ENCODE peak calls at places on chromosomes 3 and 15, in seven cellular contexts. One of them, this sample, is unnamed.

GRCh38 chr3:106542101-106542769 is 673.4 kb upstream of the CBLB start:
- DNase-seq in HCT116: no peak
- DNase-seq in SK-N-SH: no peak
- DNase-seq in K562: no peak
- DNase-seq in HepG2: no peak
- DNase-seq in H1: no peak
- DNase-seq in GM12878: no peak
- DNase-seq in this sample: no peak

GRCh38 chr3:185069023-185069422 is 83.8 kb downstream of the C3orf70 start:
- DNase-seq in HCT116: no peak
- DNase-seq in SK-N-SH: no peak
- DNase-seq in K562: no peak
- DNase-seq in HepG2: no peak
- DNase-seq in H1: peak
- DNase-seq in GM12878: no peak
- DNase-seq in this sample: no peak

GRCh38 chr15:29268706-29269484 is 727 bp downstream of the NSMCE3 start:
- DNase-seq in HCT116: no peak
- DNase-seq in SK-N-SH: peak
- DNase-seq in K562: peak
- DNase-seq in HepG2: no peak
- DNase-seq in H1: peak
- DNase-seq in GM12878: peak
- DNase-seq in this sample: no peak

GRCh38 chr3:7484636-7485035 is 623.7 kb downstream of the GRM7 start:
- DNase-seq in HCT116: no peak
- DNase-seq in SK-N-SH: no peak
- DNase-seq in K562: no peak
- DNase-seq in HepG2: no peak
- DNase-seq in H1: no peak
- DNase-seq in GM12878: no peak
- DNase-seq in this sample: no peak

GRCh38 chr3:98114264-98114663 is 16.3 kb upstream of the OR5H1 start:
- DNase-seq in HCT116: no peak
- DNase-seq in SK-N-SH: no peak
- DNase-seq in K562: no peak
- DNase-seq in HepG2: peak
- DNase-seq in H1: no peak
- DNase-seq in GM12878: no peak
- DNase-seq in this sample: no peak

GRCh38 chr15:51758645-51759044 is 7.2 kb downstream of the TMOD2 start:
- DNase-seq in HCT116: no peak
- DNase-seq in SK-N-SH: peak
- DNase-seq in K562: peak
- DNase-seq in HepG2: no peak
- DNase-seq in H1: no peak
- DNase-seq in GM12878: no peak
- DNase-seq in this sample: no peak

GRCh38 chr3:178072931-178073330 is 463.3 kb upstream of the KCNMB2 start:
- DNase-seq in HCT116: no peak
- DNase-seq in SK-N-SH: no peak
- DNase-seq in K562: no peak
- DNase-seq in HepG2: no peak
- DNase-seq in H1: no peak
- DNase-seq in GM12878: no peak
- DNase-seq in this sample: no peak

GRCh38 chr3:135576786-135577185 is 388.7 kb upstream of the PPP2R3A start:
- DNase-seq in HCT116: no peak
- DNase-seq in SK-N-SH: no peak
- DNase-seq in K562: no peak
- DNase-seq in HepG2: no peak
- DNase-seq in H1: no peak
- DNase-seq in GM12878: no peak
- DNase-seq in this sample: no peak

GRCh38 chr3:79057756-79058155 is 710.0 kb downstream of the ROBO1 start:
- DNase-seq in HCT116: no peak
- DNase-seq in SK-N-SH: no peak
- DNase-seq in K562: no peak
- DNase-seq in HepG2: no peak
- DNase-seq in H1: no peak
- DNase-seq in GM12878: no peak
- DNase-seq in this sample: no peak

GRCh38 chr3:46089237-46090011 is 62.1 kb upstream of the XCR1 start:
- DNase-seq in HCT116: no peak
- DNase-seq in SK-N-SH: no peak
- DNase-seq in K562: no peak
- DNase-seq in HepG2: no peak
- DNase-seq in H1: no peak
- DNase-seq in GM12878: peak
- DNase-seq in this sample: no peak

GRCh38 chr3:41888368-41889076 is 73.4 kb downstream of the ULK4 start:
- DNase-seq in HCT116: no peak
- DNase-seq in SK-N-SH: no peak
- DNase-seq in K562: no peak
- DNase-seq in HepG2: no peak
- DNase-seq in H1: peak
- DNase-seq in GM12878: no peak
- DNase-seq in this sample: no peak

GRCh38 chr15:99408236-99409096 is 157.2 kb downstream of the LRRC28 start:
- DNase-seq in HCT116: no peak
- DNase-seq in SK-N-SH: peak
- DNase-seq in K562: no peak
- DNase-seq in HepG2: no peak
- DNase-seq in H1: no peak
- DNase-seq in GM12878: no peak
- DNase-seq in this sample: no peak

GRCh38 chr3:31412832-31413231 is 119.9 kb upstream of the STT3B start:
- DNase-seq in HCT116: no peak
- DNase-seq in SK-N-SH: no peak
- DNase-seq in K562: no peak
- DNase-seq in HepG2: no peak
- DNase-seq in H1: no peak
- DNase-seq in GM12878: no peak
- DNase-seq in this sample: peak

GRCh38 chr15:80932989-80933388 is 56.6 kb downstream of the MESD start:
- DNase-seq in HCT116: no peak
- DNase-seq in SK-N-SH: no peak
- DNase-seq in K562: no peak
- DNase-seq in HepG2: no peak
- DNase-seq in H1: no peak
- DNase-seq in GM12878: no peak
- DNase-seq in this sample: no peak

GRCh38 chr3:46929324-46929723 is 47.2 kb downstream of the CCDC12 start:
- DNase-seq in HCT116: no peak
- DNase-seq in SK-N-SH: no peak
- DNase-seq in K562: no peak
- DNase-seq in HepG2: no peak
- DNase-seq in H1: no peak
- DNase-seq in GM12878: no peak
- DNase-seq in this sample: no peak

GRCh38 chr3:106518516-106518915 is 649.7 kb upstream of the CBLB start:
- DNase-seq in HCT116: no peak
- DNase-seq in SK-N-SH: no peak
- DNase-seq in K562: no peak
- DNase-seq in HepG2: no peak
- DNase-seq in H1: no peak
- DNase-seq in GM12878: no peak
- DNase-seq in this sample: no peak

GRCh38 chr3:100693225-100693624 is 16.1 kb upstream of the TFG start:
- DNase-seq in HCT116: no peak
- DNase-seq in SK-N-SH: no peak
- DNase-seq in K562: no peak
- DNase-seq in HepG2: no peak
- DNase-seq in H1: no peak
- DNase-seq in GM12878: no peak
- DNase-seq in this sample: no peak

GRCh38 chr3:100697183-100697582 is 12.1 kb upstream of the TFG start:
- DNase-seq in HCT116: no peak
- DNase-seq in SK-N-SH: no peak
- DNase-seq in K562: no peak
- DNase-seq in HepG2: no peak
- DNase-seq in H1: no peak
- DNase-seq in GM12878: no peak
- DNase-seq in this sample: no peak

GRCh38 chr3:100696161-100696560 is 13.1 kb upstream of the TFG start:
- DNase-seq in HCT116: no peak
- DNase-seq in SK-N-SH: no peak
- DNase-seq in K562: no peak
- DNase-seq in HepG2: no peak
- DNase-seq in H1: no peak
- DNase-seq in GM12878: no peak
- DNase-seq in this sample: no peak

GRCh38 chr3:100697723-100698285 is 11.5 kb upstream of the TFG start:
- DNase-seq in HCT116: no peak
- DNase-seq in SK-N-SH: no peak
- DNase-seq in K562: no peak
- DNase-seq in HepG2: no peak
- DNase-seq in H1: no peak
- DNase-seq in GM12878: no peak
- DNase-seq in this sample: peak

DNA sequence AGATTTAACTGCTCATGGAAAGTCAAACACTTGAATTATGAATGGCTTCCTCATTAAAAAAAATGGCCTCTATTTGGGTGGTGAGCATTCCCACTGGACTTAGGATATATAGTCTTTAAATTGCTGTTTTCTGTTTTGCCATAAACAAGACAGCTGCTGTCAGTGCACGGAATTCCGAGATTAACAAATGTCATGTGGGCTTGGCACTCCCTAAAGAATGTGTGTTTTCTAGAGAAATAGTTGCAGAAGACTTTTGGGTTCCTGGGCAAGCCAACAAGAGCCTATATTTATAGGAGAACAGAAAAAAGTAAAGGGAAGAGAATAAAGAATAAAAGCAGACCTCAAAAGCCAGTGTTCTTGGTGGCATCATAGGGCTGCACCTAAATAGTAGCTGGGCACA is 13.6 kb upstream of the TFG start:
- DNase-seq in HCT116: no peak
- DNase-seq in SK-N-SH: no peak
- DNase-seq in K562: no peak
- DNase-seq in HepG2: no peak
- DNase-seq in H1: no peak
- DNase-seq in GM12878: no peak
- DNase-seq in this sample: no peak
- TF ChIP-seq JUND in HCT116: no peak
- TF ChIP-seq JUND in SK-N-SH: no peak
- TF ChIP-seq JUND in K562: no peak
- TF ChIP-seq JUND in HepG2: no peak
- TF ChIP-seq JUND in H1: no peak
- TF ChIP-seq JUND in GM12878: no peak
- TF ChIP-seq JUND in this sample: no peak

DNA sequence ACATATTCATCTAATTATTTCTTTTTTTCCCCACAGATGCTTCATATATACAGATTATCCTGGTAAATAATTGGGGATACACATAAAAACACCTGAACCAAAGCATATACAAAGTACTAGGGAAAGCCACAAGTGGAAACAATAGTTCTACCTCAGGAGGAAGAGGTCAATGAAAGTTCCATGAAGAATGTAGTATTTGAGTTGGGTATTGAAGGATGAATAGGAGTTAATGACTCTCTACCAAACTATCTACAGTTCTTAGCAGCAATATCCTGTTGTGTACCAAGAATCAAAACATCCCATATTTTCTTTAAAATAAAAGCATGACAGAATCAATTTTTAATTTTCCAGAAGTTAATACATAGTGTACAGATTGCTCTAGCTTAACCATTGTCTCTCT is 78.9 kb downstream of the STAC start:
- DNase-seq in HCT116: no peak
- DNase-seq in SK-N-SH: no peak
- DNase-seq in K562: no peak
- DNase-seq in HepG2: no peak
- DNase-seq in H1: no peak
- DNase-seq in GM12878: no peak
- DNase-seq in this sample: no peak
- TF ChIP-seq JUND in HCT116: no peak
- TF ChIP-seq JUND in SK-N-SH: no peak
- TF ChIP-seq JUND in K562: no peak
- TF ChIP-seq JUND in HepG2: no peak
- TF ChIP-seq JUND in H1: no peak
- TF ChIP-seq JUND in GM12878: no peak
- TF ChIP-seq JUND in this sample: no peak

DNA sequence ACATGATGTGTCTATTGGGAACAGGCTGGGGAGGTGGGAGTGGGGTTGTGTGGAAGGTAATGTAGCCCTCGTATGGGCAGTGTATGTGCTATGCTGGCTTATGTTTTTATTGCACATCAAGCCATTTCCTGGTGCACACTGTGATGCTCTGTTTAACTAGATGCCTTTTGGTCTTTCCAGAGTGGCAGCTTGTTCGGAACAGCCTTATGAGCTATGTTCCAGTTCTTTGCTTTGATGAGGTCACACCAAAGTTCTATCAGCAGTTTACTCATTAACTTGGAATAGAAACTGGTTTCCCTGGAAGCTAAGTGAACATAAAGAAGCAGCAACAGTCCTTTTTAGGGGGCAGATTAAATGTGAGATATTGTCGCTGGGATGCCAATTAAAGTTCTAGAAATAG is 133.9 kb downstream of the DIPK2A start:
- DNase-seq in HCT116: no peak
- DNase-seq in SK-N-SH: no peak
- DNase-seq in K562: no peak
- DNase-seq in HepG2: peak
- DNase-seq in H1: no peak
- DNase-seq in GM12878: no peak
- DNase-seq in this sample: peak
- TF ChIP-seq JUND in HCT116: no peak
- TF ChIP-seq JUND in SK-N-SH: no peak
- TF ChIP-seq JUND in K562: no peak
- TF ChIP-seq JUND in HepG2: no peak
- TF ChIP-seq JUND in H1: no peak
- TF ChIP-seq JUND in GM12878: no peak
- TF ChIP-seq JUND in this sample: no peak

GRCh38 chr3:48402907-48403306 is 27.0 kb downstream of the PLXNB1 start:
- DNase-seq in HCT116: no peak
- DNase-seq in SK-N-SH: no peak
- DNase-seq in K562: no peak
- DNase-seq in HepG2: no peak
- DNase-seq in H1: no peak
- DNase-seq in GM12878: no peak
- DNase-seq in this sample: no peak
- TF ChIP-seq JUND in HCT116: no peak
- TF ChIP-seq JUND in SK-N-SH: no peak
- TF ChIP-seq JUND in K562: no peak
- TF ChIP-seq JUND in HepG2: no peak
- TF ChIP-seq JUND in H1: no peak
- TF ChIP-seq JUND in GM12878: no peak
- TF ChIP-seq JUND in this sample: no peak

GRCh38 chr3:21954709-21955108 is 203.7 kb upstream of the ZNF385D start:
- DNase-seq in HCT116: no peak
- DNase-seq in SK-N-SH: no peak
- DNase-seq in K562: no peak
- DNase-seq in HepG2: no peak
- DNase-seq in H1: no peak
- DNase-seq in GM12878: no peak
- DNase-seq in this sample: no peak
- TF ChIP-seq JUND in HCT116: no peak
- TF ChIP-seq JUND in SK-N-SH: no peak
- TF ChIP-seq JUND in K562: no peak
- TF ChIP-seq JUND in HepG2: no peak
- TF ChIP-seq JUND in H1: no peak
- TF ChIP-seq JUND in GM12878: no peak
- TF ChIP-seq JUND in this sample: no peak

GRCh38 chr3:8982509-8982908 is 19.2 kb upstream of the RAD18 start:
- DNase-seq in HCT116: no peak
- DNase-seq in SK-N-SH: no peak
- DNase-seq in K562: no peak
- DNase-seq in HepG2: no peak
- DNase-seq in H1: no peak
- DNase-seq in GM12878: no peak
- DNase-seq in this sample: no peak
- TF ChIP-seq JUND in HCT116: no peak
- TF ChIP-seq JUND in SK-N-SH: no peak
- TF ChIP-seq JUND in K562: no peak
- TF ChIP-seq JUND in HepG2: no peak
- TF ChIP-seq JUND in H1: no peak
- TF ChIP-seq JUND in GM12878: no peak
- TF ChIP-seq JUND in this sample: no peak